ENCODE peak calls at places on chromosomes 2 and 18, in eight cellular contexts. One of them, this sample, is unnamed.

GRCh38 chr2:188292446-188293239 is 969 bp downstream of the GULP1 start:
- DNase-seq in AG09309: peak
- DNase-seq in HL-60: no peak
- DNase-seq in lower lobe of right lung: peak
- DNase-seq in CD8-positive, alpha-beta T cell: no peak
- DNase-seq in stomach: peak
- DNase-seq in HFF-Myc: peak
- DNase-seq in SK-N-SH: peak
- DNase-seq in this sample: no peak

GRCh38 chr2:100260712-100261620 is 61.3 kb downstream of the LONRF2 start:
- DNase-seq in HFF-Myc: peak
- DNase-seq in AG09309: peak
- DNase-seq in HL-60: peak
- DNase-seq in stomach: peak
- DNase-seq in SK-N-SH: peak
- DNase-seq in CD8-positive, alpha-beta T cell: no peak
- DNase-seq in lower lobe of right lung: no peak
- DNase-seq in this sample: peak

GRCh38 chr2:226611944-226612318 is 187.7 kb downstream of the IRS1 start:
- DNase-seq in SK-N-SH: no peak
- DNase-seq in HL-60: no peak
- DNase-seq in lower lobe of right lung: no peak
- DNase-seq in stomach: no peak
- DNase-seq in AG09309: no peak
- DNase-seq in HFF-Myc: no peak
- DNase-seq in CD8-positive, alpha-beta T cell: no peak
- DNase-seq in this sample: no peak

GRCh38 chr2:27322301-27322765 is 564 bp downstream of the MPV17 start:
- DNase-seq in HFF-Myc: no peak
- DNase-seq in HL-60: peak
- DNase-seq in lower lobe of right lung: peak
- DNase-seq in stomach: no peak
- DNase-seq in SK-N-SH: peak
- DNase-seq in CD8-positive, alpha-beta T cell: peak
- DNase-seq in AG09309: no peak
- DNase-seq in this sample: no peak

GRCh38 chr2:7774481-7774880 is 857.3 kb downstream of the RNF144A start:
- DNase-seq in CD8-positive, alpha-beta T cell: no peak
- DNase-seq in stomach: no peak
- DNase-seq in AG09309: no peak
- DNase-seq in SK-N-SH: no peak
- DNase-seq in lower lobe of right lung: no peak
- DNase-seq in HL-60: no peak
- DNase-seq in HFF-Myc: no peak
- DNase-seq in this sample: no peak

GRCh38 chr2:156593011-156593921 is 157.1 kb downstream of the GPD2 start:
- DNase-seq in SK-N-SH: no peak
- DNase-seq in lower lobe of right lung: no peak
- DNase-seq in HL-60: no peak
- DNase-seq in HFF-Myc: no peak
- DNase-seq in CD8-positive, alpha-beta T cell: no peak
- DNase-seq in AG09309: no peak
- DNase-seq in stomach: no peak
- DNase-seq in this sample: no peak

GRCh38 chr2:64273524-64274398 is 129.5 kb upstream of the PELI1 start:
- DNase-seq in AG09309: peak
- DNase-seq in HL-60: peak
- DNase-seq in CD8-positive, alpha-beta T cell: no peak
- DNase-seq in SK-N-SH: peak
- DNase-seq in HFF-Myc: peak
- DNase-seq in stomach: peak
- DNase-seq in lower lobe of right lung: no peak
- DNase-seq in this sample: no peak

GRCh38 chr2:168528469-168528868 is 72.4 kb downstream of the CERS6 start:
- DNase-seq in lower lobe of right lung: no peak
- DNase-seq in HL-60: no peak
- DNase-seq in AG09309: no peak
- DNase-seq in stomach: no peak
- DNase-seq in CD8-positive, alpha-beta T cell: no peak
- DNase-seq in SK-N-SH: no peak
- DNase-seq in HFF-Myc: no peak
- DNase-seq in this sample: no peak

GRCh38 chr18:32372047-32372380 is 98.7 kb downstream of the GAREM1 start:
- DNase-seq in SK-N-SH: no peak
- DNase-seq in stomach: no peak
- DNase-seq in CD8-positive, alpha-beta T cell: no peak
- DNase-seq in lower lobe of right lung: no peak
- DNase-seq in HFF-Myc: no peak
- DNase-seq in HL-60: no peak
- DNase-seq in AG09309: no peak
- DNase-seq in this sample: no peak

GRCh38 chr18:28177828-28178635 is 1.1 kb upstream of the CDH2 start:
- DNase-seq in lower lobe of right lung: no peak
- DNase-seq in stomach: peak
- DNase-seq in CD8-positive, alpha-beta T cell: no peak
- DNase-seq in HFF-Myc: no peak
- DNase-seq in HL-60: no peak
- DNase-seq in AG09309: no peak
- DNase-seq in SK-N-SH: peak
- DNase-seq in this sample: no peak

GRCh38 chr18:75554644-75555043 is 127.1 kb upstream of the SMIM21 start:
- DNase-seq in stomach: no peak
- DNase-seq in HL-60: no peak
- DNase-seq in CD8-positive, alpha-beta T cell: no peak
- DNase-seq in lower lobe of right lung: no peak
- DNase-seq in HFF-Myc: no peak
- DNase-seq in SK-N-SH: no peak
- DNase-seq in AG09309: no peak
- DNase-seq in this sample: no peak

GRCh38 chr2:64787698-64788097 is 134.0 kb upstream of the SERTAD2 start:
- DNase-seq in HL-60: peak
- DNase-seq in CD8-positive, alpha-beta T cell: no peak
- DNase-seq in AG09309: no peak
- DNase-seq in stomach: no peak
- DNase-seq in HFF-Myc: no peak
- DNase-seq in SK-N-SH: no peak
- DNase-seq in lower lobe of right lung: no peak
- DNase-seq in this sample: no peak

GRCh38 chr2:32632089-32632488 is 4.2 kb downstream of the TTC27 start:
- DNase-seq in lower lobe of right lung: no peak
- DNase-seq in CD8-positive, alpha-beta T cell: no peak
- DNase-seq in HFF-Myc: peak
- DNase-seq in AG09309: peak
- DNase-seq in stomach: no peak
- DNase-seq in HL-60: no peak
- DNase-seq in SK-N-SH: no peak
- DNase-seq in this sample: peak

GRCh38 chr2:177281400-177282021 is 17.0 kb upstream of the NFE2L2 start:
- DNase-seq in AG09309: no peak
- DNase-seq in HL-60: peak
- DNase-seq in CD8-positive, alpha-beta T cell: no peak
- DNase-seq in stomach: no peak
- DNase-seq in SK-N-SH: no peak
- DNase-seq in HFF-Myc: no peak
- DNase-seq in lower lobe of right lung: peak
- DNase-seq in this sample: no peak

GRCh38 chr2:147483293-147483669 is 361.5 kb upstream of the ACVR2A start:
- DNase-seq in HFF-Myc: no peak
- DNase-seq in SK-N-SH: no peak
- DNase-seq in lower lobe of right lung: no peak
- DNase-seq in CD8-positive, alpha-beta T cell: no peak
- DNase-seq in HL-60: no peak
- DNase-seq in stomach: no peak
- DNase-seq in AG09309: no peak
- DNase-seq in this sample: no peak

GRCh38 chr2:196173505-196173904 is 2.1 kb upstream of the STK17B start:
- DNase-seq in AG09309: no peak
- DNase-seq in lower lobe of right lung: no peak
- DNase-seq in SK-N-SH: no peak
- DNase-seq in CD8-positive, alpha-beta T cell: no peak
- DNase-seq in HL-60: no peak
- DNase-seq in HFF-Myc: no peak
- DNase-seq in stomach: no peak
- DNase-seq in this sample: no peak

DNA sequence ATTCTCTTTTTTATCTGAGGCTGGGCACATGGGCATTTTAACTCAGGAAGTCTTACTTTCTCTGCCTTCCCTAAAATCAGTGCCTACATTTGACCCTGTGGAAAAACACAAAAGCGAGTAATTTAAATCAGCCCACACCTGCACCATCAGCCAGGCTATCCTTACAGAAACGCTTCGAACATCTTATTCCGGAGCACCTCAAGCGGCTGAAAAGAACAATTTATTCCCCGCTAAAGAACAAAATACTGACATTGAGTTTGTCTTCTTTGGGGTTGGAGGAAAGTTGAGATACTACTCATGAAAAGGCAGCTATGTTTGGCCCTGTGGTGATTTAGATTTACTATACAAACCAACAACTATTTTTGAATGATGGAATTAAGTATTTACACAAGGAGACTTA is 158.6 kb upstream of the SIX2 start:
- DNase-seq in HL-60: no peak
- DNase-seq in SK-N-SH: no peak
- DNase-seq in stomach: no peak
- DNase-seq in AG09309: no peak
- DNase-seq in lower lobe of right lung: no peak
- DNase-seq in CD8-positive, alpha-beta T cell: no peak
- DNase-seq in HFF-Myc: no peak
- DNase-seq in this sample: no peak
- H3K4me3 ChIP-seq in HL-60: no peak
- H3K4me3 ChIP-seq in SK-N-SH: no peak
- H3K4me3 ChIP-seq in stomach: peak
- H3K4me3 ChIP-seq in AG09309: no peak
- H3K4me3 ChIP-seq in lower lobe of right lung: no peak
- H3K4me3 ChIP-seq in CD8-positive, alpha-beta T cell: no peak
- H3K4me3 ChIP-seq in HFF-Myc: no peak
- H3K4me3 ChIP-seq in this sample: no peak

DNA sequence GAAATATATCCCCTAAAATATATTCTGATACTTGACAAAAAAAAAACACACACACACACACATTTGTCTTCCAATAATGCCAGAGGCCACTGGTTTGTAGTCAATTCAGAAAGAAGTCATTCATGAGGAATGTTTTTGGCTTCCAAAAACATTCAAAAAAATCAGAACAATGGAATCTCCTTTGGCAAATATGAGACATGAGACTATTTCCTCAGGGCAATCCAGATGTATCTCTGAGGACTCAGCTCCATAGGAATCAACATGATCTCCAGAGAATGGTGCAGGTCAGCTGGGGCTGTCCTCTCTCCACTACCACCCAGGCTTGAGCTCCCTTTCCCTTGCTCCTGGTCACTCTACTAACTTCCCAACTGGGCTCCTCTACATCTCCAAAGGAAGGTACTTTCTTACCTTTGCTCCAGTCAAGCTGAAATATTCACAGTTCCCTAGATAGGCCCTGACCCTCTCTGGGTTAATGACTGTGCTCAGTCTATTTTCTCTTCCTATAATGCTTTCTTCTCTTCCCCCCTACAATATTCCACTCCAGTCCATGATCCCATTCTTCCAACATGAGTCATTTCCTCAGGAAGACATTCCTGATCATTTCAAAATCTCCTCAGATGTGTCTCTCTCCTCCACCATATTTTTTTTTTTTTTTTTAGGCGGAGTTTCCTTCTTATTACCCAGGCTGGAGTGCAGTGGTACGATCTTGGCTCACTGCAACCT is 145.3 kb downstream of the C1D start:
- DNase-seq in stomach: no peak
- DNase-seq in HFF-Myc: peak
- DNase-seq in SK-N-SH: no peak
- DNase-seq in lower lobe of right lung: no peak
- DNase-seq in AG09309: peak
- DNase-seq in HL-60: no peak
- DNase-seq in CD8-positive, alpha-beta T cell: no peak
- DNase-seq in this sample: peak
- H3K4me3 ChIP-seq in stomach: no peak
- H3K4me3 ChIP-seq in HFF-Myc: no peak
- H3K4me3 ChIP-seq in SK-N-SH: no peak
- H3K4me3 ChIP-seq in lower lobe of right lung: no peak
- H3K4me3 ChIP-seq in AG09309: no peak
- H3K4me3 ChIP-seq in HL-60: no peak
- H3K4me3 ChIP-seq in CD8-positive, alpha-beta T cell: no peak
- H3K4me3 ChIP-seq in this sample: no peak

DNA sequence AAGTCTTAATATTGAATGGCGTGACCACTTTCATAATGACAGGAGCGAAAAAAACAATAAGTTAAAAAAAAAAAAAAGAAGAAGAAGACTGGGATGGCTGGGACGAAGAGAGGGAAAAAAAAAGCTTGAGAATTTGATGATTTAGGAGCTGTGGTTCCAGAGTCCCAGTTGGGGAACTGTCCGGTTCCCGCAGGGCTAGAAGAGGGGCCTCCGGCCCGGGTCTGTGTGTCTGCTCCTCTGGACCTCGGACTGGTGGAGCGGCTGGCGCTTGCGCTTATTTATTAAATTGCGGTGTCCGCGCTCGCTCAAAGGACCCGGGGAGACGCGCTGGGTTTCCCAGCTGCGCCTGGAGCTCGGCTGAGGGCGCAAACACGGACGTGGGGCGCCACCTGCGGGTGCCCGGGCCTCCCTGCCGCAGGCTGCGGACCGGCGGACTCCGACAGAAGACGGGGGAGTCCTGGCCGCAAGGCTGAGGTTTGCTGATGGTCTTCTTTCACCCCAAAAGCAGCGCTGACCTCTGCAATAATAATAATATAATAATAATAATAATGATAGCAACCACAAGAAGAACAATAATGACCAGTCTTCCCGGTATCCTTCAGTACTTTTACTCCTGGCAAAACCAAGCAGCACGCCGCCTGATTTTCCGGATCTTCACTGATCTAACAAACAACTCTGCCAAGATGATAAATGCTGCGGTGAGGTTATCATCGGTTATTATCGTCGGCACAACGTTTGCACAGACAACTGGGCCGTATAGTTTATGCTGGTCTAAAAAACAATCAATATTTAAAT is at the start of gene CBLN2:
- DNase-seq in CD8-positive, alpha-beta T cell: no peak
- DNase-seq in AG09309: no peak
- DNase-seq in HL-60: peak
- DNase-seq in SK-N-SH: peak
- DNase-seq in lower lobe of right lung: peak
- DNase-seq in stomach: no peak
- DNase-seq in HFF-Myc: no peak
- DNase-seq in this sample: no peak
- H3K4me3 ChIP-seq in CD8-positive, alpha-beta T cell: no peak
- H3K4me3 ChIP-seq in AG09309: peak
- H3K4me3 ChIP-seq in HL-60: no peak
- H3K4me3 ChIP-seq in SK-N-SH: peak
- H3K4me3 ChIP-seq in lower lobe of right lung: peak
- H3K4me3 ChIP-seq in stomach: peak
- H3K4me3 ChIP-seq in HFF-Myc: no peak
- H3K4me3 ChIP-seq in this sample: no peak

DNA sequence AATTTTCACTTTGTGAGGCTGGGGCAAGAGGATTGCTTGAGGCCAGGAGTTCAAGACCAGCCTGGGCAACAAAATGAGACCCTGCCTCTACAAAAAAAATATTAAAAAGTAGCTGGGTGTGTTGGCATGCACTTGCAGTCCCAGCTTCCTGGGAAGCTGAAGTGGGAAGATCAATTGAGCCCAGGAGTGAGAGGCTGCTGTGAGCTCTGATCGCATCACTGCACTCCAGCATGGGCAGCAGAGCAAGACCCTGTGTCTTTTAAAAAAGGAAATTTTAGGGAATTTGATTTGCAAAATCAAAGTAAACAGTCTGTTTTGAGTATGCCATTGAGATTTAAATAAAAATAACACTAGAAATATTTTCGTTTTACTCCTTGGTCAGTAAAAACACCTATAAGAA is 27.4 kb downstream of the ATG16L1 start:
- DNase-seq in AG09309: no peak
- DNase-seq in CD8-positive, alpha-beta T cell: no peak
- DNase-seq in HFF-Myc: no peak
- DNase-seq in lower lobe of right lung: no peak
- DNase-seq in stomach: no peak
- DNase-seq in HL-60: no peak
- DNase-seq in SK-N-SH: no peak
- DNase-seq in this sample: no peak
- H3K4me3 ChIP-seq in AG09309: no peak
- H3K4me3 ChIP-seq in CD8-positive, alpha-beta T cell: no peak
- H3K4me3 ChIP-seq in HFF-Myc: no peak
- H3K4me3 ChIP-seq in lower lobe of right lung: no peak
- H3K4me3 ChIP-seq in stomach: no peak
- H3K4me3 ChIP-seq in HL-60: no peak
- H3K4me3 ChIP-seq in SK-N-SH: no peak
- H3K4me3 ChIP-seq in this sample: no peak